ENCODE peak calls at places on chromosomes 3 and 15, in seven cellular contexts. F is T-helper 9 cell; B is activated CD4-positive, alpha-beta T cell treated with anti-CD3 and anti-CD28 coated beads, Interleukin-2, amount 10 ng/mL, durations not matched to agents 7 days and 5 days; Y is A549; K is spleen; R is ecto neural progenitor cell; Z is Panc1. H is an unnamed sample.
A peak's percentile ranks its signal among the peaks of the same experiment; 100 is the strongest.

GRCh38 chr3:48698891-48699290 is 13.2 kb upstream of the NCKIPSD start:
- DNase-seq in F (no peak), B (no peak), Y (no peak), K (peak; percentile 41), R (no peak), Z (no peak), H (no peak)

GRCh38 chr3:173584834-173585831 is 187.6 kb downstream of the NLGN1 start:
- DNase-seq in F (no peak), B (no peak), Y (peak; percentile 1), K (no peak), R (peak; percentile 75), Z (no peak), H (no peak)

GRCh38 chr15:100889359-100890058 is 9.9 kb downstream of the ALDH1A3 start:
- DNase-seq in F (no peak), B (no peak), Y (no peak), K (peak; percentile 51), R (no peak), Z (no peak), H (no peak)

GRCh38 chr3:105967117-105967516 is 98.3 kb upstream of the CBLB start:
- DNase-seq in F (no peak), B (no peak), Y (peak; percentile 51), K (no peak), R (no peak), Z (no peak), H (no peak)

GRCh38 chr3:29655016-29655415 is 374.1 kb downstream of the RBMS3 start:
- DNase-seq in F (no peak), B (no peak), Y (no peak), K (no peak), R (no peak), Z (no peak), H (no peak)

GRCh38 chr15:70509282-70510272 is 253.8 kb downstream of the UACA start:
- DNase-seq in F (no peak), B (no peak), Y (no peak), K (peak; percentile 78), R (no peak), Z (no peak), H (peak; percentile 72)

GRCh38 chr3:136135039-136135802 is 60.9 kb downstream of the MSL2 start:
- DNase-seq in F (no peak), B (no peak), Y (no peak), K (no peak), R (no peak), Z (no peak), H (no peak)

GRCh38 chr15:28271697-28272250 is 50.2 kb downstream of the HERC2 start:
- DNase-seq in F (no peak), B (no peak), Y (no peak), K (no peak), R (no peak), Z (no peak), H (no peak)

GRCh38 chr3:140441006-140441405 is 236.9 kb upstream of the TRIM42 start:
- DNase-seq in F (no peak), B (no peak), Y (peak; percentile 11), K (no peak), R (no peak), Z (no peak), H (no peak)

GRCh38 chr15:66766282-66767228 is 64.5 kb downstream of the SMAD6 start:
- DNase-seq in F (no peak), B (no peak), Y (peak; percentile 73), K (no peak), R (no peak), Z (no peak), H (no peak)

GRCh38 chr3:11910971-11911531 is 64.4 kb upstream of the TAMM41 start:
- DNase-seq in F (no peak), B (no peak), Y (no peak), K (no peak), R (peak; percentile 27), Z (no peak), H (no peak)

GRCh38 chr3:141330235-141330634 is 38.1 kb upstream of the ZBTB38 start:
- DNase-seq in F (no peak), B (no peak), Y (no peak), K (no peak), R (no peak), Z (no peak), H (no peak)

GRCh38 chr15:69637818-69638217 is 185.2 kb downstream of the RPLP1 start:
- DNase-seq in F (no peak), B (no peak), Y (no peak), K (no peak), R (no peak), Z (no peak), H (no peak)

GRCh38 chr3:31241533-31241932 is 291.2 kb upstream of the STT3B start:
- DNase-seq in F (no peak), B (no peak), Y (no peak), K (no peak), R (no peak), Z (no peak), H (no peak)

GRCh38 chr3:10511809-10512494 is 6.6 kb upstream of the ATP2B2 start:
- DNase-seq in F (no peak), B (no peak), Y (peak; percentile 36), K (peak; percentile 41), R (no peak), Z (no peak), H (no peak)

GRCh38 chr15:89187301-89187700 is 34.1 kb downstream of the RLBP1 start:
- DNase-seq in F (no peak), B (no peak), Y (no peak), K (no peak), R (no peak), Z (no peak), H (no peak)

GRCh38 chr3:50237754-50238548 is 1.9 kb downstream of the GNAI2 start:
- DNase-seq in F (peak; percentile 76), B (peak; percentile 93), Y (no peak), K (peak; percentile 99), R (peak; percentile 73), Z (no peak), H (peak; percentile 80)

GRCh38 chr3:11624161-11624560 is 19.6 kb downstream of the VGLL4 start:
- DNase-seq in F (peak; percentile 15), B (peak; percentile 84), Y (no peak), K (no peak), R (no peak), Z (no peak), H (no peak)

GRCh38 chr15:95296626-95297025 is 1033.9 kb upstream of the NR2F2 start:
- DNase-seq in F (no peak), B (no peak), Y (no peak), K (no peak), R (no peak), Z (no peak), H (no peak)

GRCh38 chr3:37453393-37454391 is 279.3 kb upstream of the LRRFIP2 start:
- DNase-seq in F (no peak), B (no peak), Y (no peak), K (peak; percentile 84), R (peak; percentile 74), Z (no peak), H (no peak)

GRCh38 chr3:13704174-13704573 is 155.2 kb downstream of the FBLN2 start:
- DNase-seq in F (no peak), B (no peak), Y (no peak), K (peak; percentile 14), R (peak; percentile 24), Z (no peak), H (no peak)

H was measured in GDM1.